ENCODE peak calls at places on chromosomes 7 and 10, in ten cellular contexts. O is hypothalamus; B is T47D; J is kidney epithelial cell; S is NCI-H2029; D is iris pigment epithelial cell; V is testis; I is NCI-H1694; Y is GM13977; X is effector memory CD8-positive, alpha-beta T cell. L is an unnamed sample.

GRCh38 chr7:92781117-92781720 is 55.2 kb downstream of the CDK6 start:
- DNase-seq in O (no peak), B (no peak), J (no peak), S (no peak), D (no peak), V (peak), I (no peak), Y (no peak), X (no peak), L (peak)

GRCh38 chr10:89518876-89519842 is 16.2 kb downstream of the SLC16A12 start:
- DNase-seq in O (no peak), B (no peak), J (no peak), S (no peak), D (peak), V (peak), I (no peak), Y (no peak), X (no peak), L (no peak)

GRCh38 chr10:69516548-69517195 is 56.5 kb downstream of the NEUROG3 start:
- DNase-seq in O (no peak), B (no peak), J (no peak), S (no peak), D (no peak), V (no peak), I (no peak), Y (no peak), X (no peak), L (no peak)

GRCh38 chr10:103692421-103693069 is 162.8 kb downstream of the SH3PXD2A start:
- DNase-seq in O (no peak), B (no peak), J (no peak), S (no peak), D (no peak), V (no peak), I (no peak), Y (peak), X (peak), L (no peak)

GRCh38 chr7:102398543-102398942 is 2.4 kb downstream of the PRKRIP1 start:
- DNase-seq in O (no peak), B (no peak), J (no peak), S (no peak), D (no peak), V (no peak), I (no peak), Y (no peak), X (no peak), L (no peak)

GRCh38 chr7:2022021-2022409 is 210.7 kb downstream of the MAD1L1 start:
- DNase-seq in O (no peak), B (no peak), J (no peak), S (no peak), D (no peak), V (no peak), I (no peak), Y (no peak), X (no peak), L (no peak)

GRCh38 chr10:63628526-63629362 is 107.5 kb downstream of the REEP3 start:
- DNase-seq in O (peak), B (peak), J (no peak), S (peak), D (peak), V (peak), I (peak), Y (peak), X (no peak), L (peak)

GRCh38 chr10:34808789-34809745 is 6.0 kb downstream of the PARD3 start:
- DNase-seq in O (peak), B (no peak), J (no peak), S (peak), D (peak), V (peak), I (no peak), Y (no peak), X (no peak), L (peak)

GRCh38 chr7:131909151-131909768 is 352.8 kb upstream of the PODXL start:
- DNase-seq in O (no peak), B (no peak), J (no peak), S (no peak), D (no peak), V (no peak), I (no peak), Y (no peak), X (no peak), L (no peak)

GRCh38 chr7:33706666-33707194 is 198.6 kb upstream of the BMPER start:
- DNase-seq in O (no peak), B (no peak), J (no peak), S (peak), D (no peak), V (no peak), I (no peak), Y (no peak), X (no peak), L (no peak)

GRCh38 chr7:102836206-102836938 is 76.4 kb upstream of the LRRC17 start:
- DNase-seq in O (no peak), B (no peak), J (peak), S (no peak), D (peak), V (no peak), I (peak), Y (no peak), X (no peak), L (no peak)

GRCh38 chr7:66013938-66014337 is 31.9 kb upstream of the GUSB start:
- DNase-seq in O (no peak), B (peak), J (no peak), S (no peak), D (peak), V (peak), I (no peak), Y (no peak), X (no peak), L (peak)

GRCh38 chr7:124954766-124955165 is 25.1 kb upstream of the POT1 start:
- DNase-seq in O (no peak), B (no peak), J (no peak), S (no peak), D (no peak), V (no peak), I (no peak), Y (no peak), X (no peak), L (no peak)

GRCh38 chr7:1283337-1283736 is 50.7 kb downstream of the UNCX start:
- DNase-seq in O (no peak), B (no peak), J (no peak), S (no peak), D (no peak), V (no peak), I (no peak), Y (no peak), X (no peak), L (no peak)

L was measured in NCI-H146.